ENCODE peak calls at places on chromosome 20, in six cellular contexts. A, F, S, I, M and N are unnamed samples.

GRCh38 chr20:31809656-31810055 is 9.5 kb upstream of the MYLK2 start:
- DNase-seq in A (no peak), M (no peak), I (no peak), S (no peak), F (no peak), N (no peak)

GRCh38 chr20:31718952-31719643 is 3.6 kb downstream of the BCL2L1 start:
- DNase-seq in M (no peak), S (no peak), A (no peak), F (peak; percentile 44), I (no peak), N (no peak)

GRCh38 chr20:48722737-48723191 is 105.0 kb downstream of the PREX1 start:
- DNase-seq in A (no peak), I (no peak), F (no peak), S (peak; percentile 51), M (no peak), N (no peak)

GRCh38 chr20:32969356-32970114 is 34.7 kb downstream of the SUN5 start:
- DNase-seq in I (no peak), F (no peak), A (no peak), S (no peak), M (peak; percentile 28), N (no peak)

GRCh38 chr20:41654292-41654691 is 36.1 kb upstream of the CHD6 start:
- DNase-seq in F (no peak), M (no peak), I (no peak), A (no peak), S (peak; percentile 65), N (no peak)

GRCh38 chr20:49809803-49810359 is 2.7 kb upstream of the SLC9A8 start:
- DNase-seq in F (no peak), I (no peak), M (no peak), S (no peak), A (no peak), N (no peak)

GRCh38 chr20:56005389-56005715 is at the start of gene CBLN4:
- DNase-seq in F (no peak), I (no peak), S (no peak), M (no peak), A (no peak), N (no peak)

GRCh38 chr20:59733326-59733725 is 129.0 kb downstream of the PHACTR3 start:
- DNase-seq in A (no peak), F (no peak), S (no peak), I (no peak), M (no peak), N (no peak)

GRCh38 chr20:137668-138131 is 4.7 kb upstream of the DEFB126 start:
- DNase-seq in M (no peak), F (no peak), S (no peak), I (no peak), A (peak; percentile 6), N (no peak)

GRCh38 chr20:25054995-25055629 is 2.8 kb downstream of the ACSS1 start:
- DNase-seq in A (peak; percentile 58), M (no peak), F (no peak), I (no peak), S (no peak), N (no peak)

GRCh38 chr20:18256440-18257090 is 31.8 kb upstream of the ZNF133 start:
- DNase-seq in F (no peak), S (no peak), A (no peak), I (no peak), M (no peak), N (no peak)

GRCh38 chr20:18250237-18250636 is 38.1 kb upstream of the ZNF133 start:
- DNase-seq in M (no peak), F (no peak), S (no peak), A (no peak), I (no peak), N (no peak)

GRCh38 chr20:18254615-18255014 is 33.7 kb upstream of the ZNF133 start:
- DNase-seq in I (no peak), S (no peak), F (peak; percentile 41), A (no peak), M (no peak), N (no peak)

GRCh38 chr20:18255526-18255925 is 32.8 kb upstream of the ZNF133 start:
- DNase-seq in I (no peak), A (no peak), F (no peak), M (no peak), S (no peak), N (no peak)

DNA sequence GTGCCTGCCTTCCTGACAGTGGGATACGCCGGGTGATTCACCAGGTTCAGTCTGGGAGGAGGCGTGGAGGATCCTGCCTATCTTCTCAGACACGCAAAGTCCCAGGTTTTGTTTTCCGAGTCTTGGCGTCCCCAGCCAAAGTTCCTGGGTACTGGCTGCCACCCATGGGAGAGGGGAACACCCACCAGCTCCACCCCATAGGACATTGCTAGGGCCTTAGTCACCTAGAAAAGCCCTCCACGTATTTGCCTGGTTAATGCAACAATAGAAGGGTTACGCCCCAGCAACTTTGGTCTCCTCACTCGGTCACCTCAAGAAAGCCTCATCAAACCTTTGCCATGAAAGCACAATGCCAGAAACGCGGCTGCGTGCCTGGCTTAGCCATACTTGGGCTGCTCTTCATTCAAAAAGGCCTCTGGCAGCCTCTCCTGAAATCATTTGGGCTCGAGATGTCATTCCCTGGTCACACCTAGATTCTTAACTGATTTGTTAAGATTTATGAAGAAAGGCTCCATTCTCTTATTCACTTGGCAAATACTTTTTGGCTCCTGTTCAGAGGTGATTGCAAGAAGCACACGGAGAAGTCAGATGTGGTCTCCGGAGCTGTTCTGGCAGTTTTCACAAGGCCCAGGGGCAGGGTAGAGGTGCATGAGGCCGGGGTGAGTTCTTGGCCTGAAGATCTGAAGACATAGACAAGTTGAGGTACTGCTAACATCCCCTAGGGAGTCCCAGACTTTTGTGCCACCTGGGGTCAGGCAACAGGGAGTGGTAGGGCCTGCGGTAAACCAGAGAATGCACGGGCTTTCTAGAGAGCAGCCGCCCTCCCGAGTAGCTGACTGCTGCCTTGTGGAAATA is 35.5 kb upstream of the ZNF133 start:
- DNase-seq in F (peak; percentile 61), M (no peak), I (no peak), S (no peak), A (no peak), N (no peak)
- H3K4me3 ChIP-seq in F (no peak overlapping the region), M (no peak overlapping the region), I (no peak overlapping the region), S (no peak overlapping the region), A (no peak overlapping the region), N (no peak overlapping the region)

GRCh38 chr20:58647162-58647813 is 3.8 kb upstream of the STX16 start:
- DNase-seq in A (no peak), S (no peak), F (no peak), M (no peak), I (no peak), N (no peak)
- TF ChIP-seq CTCF in A (no peak), S (no peak), F (no peak), M (no peak), I (no peak), N (no peak)

GRCh38 chr20:61254881-61255589 is 3.0 kb downstream of the CDH4 start:
- DNase-seq in I (no peak), S (no peak), M (no peak), A (peak; percentile 43), F (no peak), N (no peak)
- H3K4me3 ChIP-seq in I (no peak overlapping the region), S (no peak overlapping the region), M (no peak overlapping the region), A (no peak overlapping the region), F (no peak overlapping the region), N (no peak overlapping the region)

DNA sequence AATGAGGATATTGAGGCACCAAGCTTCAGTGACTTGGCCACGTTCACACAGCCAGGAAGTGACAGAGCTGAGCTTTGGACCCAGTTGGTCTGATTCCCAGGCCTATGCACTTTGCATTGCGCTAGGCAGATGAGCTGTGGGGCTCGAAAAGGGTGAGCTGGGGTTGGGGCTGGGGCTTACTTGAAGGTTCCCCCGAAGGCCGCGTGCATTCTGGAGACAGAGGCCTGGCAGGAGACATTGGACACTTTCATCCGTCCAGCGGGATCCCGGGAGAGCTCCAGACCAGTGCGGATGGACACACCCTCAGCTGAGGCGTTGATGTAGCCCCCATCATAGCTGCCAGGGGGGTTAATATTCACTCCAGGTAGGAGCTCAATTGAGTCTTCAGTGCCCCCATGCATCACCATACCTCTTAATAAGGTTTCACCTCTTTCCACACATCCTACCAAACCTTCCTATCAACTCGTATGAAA is 2.6 kb downstream of the PLTP start:
- DNase-seq in S (no peak), F (no peak), A (no peak), I (peak; percentile 15), M (no peak), N (no peak)
- TF ChIP-seq CTCF in S (no peak), F (no peak), A (no peak), I (no peak), M (no peak), N (no peak)

DNA sequence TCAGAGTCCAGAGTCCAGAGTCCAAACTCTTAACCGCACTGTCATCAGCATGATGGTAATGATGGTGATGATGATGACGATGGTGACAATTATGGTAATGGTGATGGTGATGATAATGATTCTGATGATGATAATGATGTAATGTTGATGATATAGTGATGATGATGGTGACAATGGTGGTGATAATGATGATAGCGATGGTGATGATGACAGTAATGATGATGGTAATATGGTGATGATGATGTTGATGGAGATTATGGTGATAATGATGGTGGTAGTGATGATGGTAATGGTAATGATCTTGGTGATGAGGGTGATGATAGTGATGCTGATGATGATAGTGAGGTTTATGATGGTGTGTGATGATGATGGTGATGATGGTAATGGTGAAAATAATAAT is 367.8 kb upstream of the CDH4 start:
- DNase-seq in A (no peak), M (no peak), I (no peak), F (no peak), S (no peak), N (no peak)
- H3K4me3 ChIP-seq in A (no peak overlapping the region), M (no peak overlapping the region), I (no peak overlapping the region), F (no peak overlapping the region), S (no peak overlapping the region), N (no peak overlapping the region)

GRCh38 chr20:9359561-9360308 is 154.7 kb upstream of the LAMP5 start:
- DNase-seq in I (peak; percentile 41), A (peak; percentile 78), S (peak; percentile 47), M (no peak), F (no peak), N (peak; percentile 51)
- TF ChIP-seq CTCF in I (peak; percentile 72), A (peak; percentile 50), S (peak; percentile 65), M (peak; percentile 11), F (peak; percentile 29), N (peak; percentile 47)

GRCh38 chr20:4245542-4245941 is 230.2 kb upstream of the RNF24 start:
- DNase-seq in A (no peak), I (no peak), F (no peak), S (no peak), M (no peak), N (no peak)

GRCh38 chr20:4247261-4247660 is 231.9 kb upstream of the RNF24 start:
- DNase-seq in A (no peak), M (no peak), I (no peak), S (no peak), F (no peak), N (no peak)

GRCh38 chr20:4244700-4245485 is 229.5 kb upstream of the RNF24 start:
- DNase-seq in A (peak; percentile 29), M (no peak), F (no peak), S (peak; percentile 58), I (no peak), N (no peak)

GRCh38 chr20:4246428-4246827 is 231.1 kb upstream of the RNF24 start:
- DNase-seq in S (no peak), M (no peak), I (no peak), A (no peak), F (no peak), N (no peak)

GRCh38 chr20:4247898-4248858 is 232.8 kb upstream of the RNF24 start:
- DNase-seq in F (no peak), I (no peak), S (no peak), A (no peak), M (no peak), N (no peak)
- H3K4me3 ChIP-seq in F (peak overlapping the region; percentile 5), I (no peak overlapping the region), S (no peak overlapping the region), A (no peak overlapping the region), M (no peak overlapping the region), N (peak overlapping the region; percentile 54)